ENCODE peak calls at places on chromosomes 7 and 10, in seven cellular contexts. D is stimulated activated CD8-positive, alpha-beta memory T cell treated with anti-CD3 and anti-CD28 coated beads, Interleukin-4, amount 100 ng/mL, for 1 hour; U is heart left ventricle; Z is chondrocyte; B is heart right ventricle; J is fibroblast of gingiva; S is GM10248. X is an unnamed sample.

GRCh38 chr10:114332301-114332797 is 72.0 kb downstream of the AFAP1L2 start:
- DNase-seq in S (no peak), U (no peak), J (no peak), Z (no peak), B (no peak), D (no peak), X (no peak)

GRCh38 chr7:101486764-101487458 is 124.2 kb downstream of the COL26A1 start:
- DNase-seq in U (no peak), J (no peak), B (no peak), S (no peak), Z (peak; percentile 94), D (no peak), X (no peak)

GRCh38 chr7:82164813-82165212 is 278.8 kb downstream of the CACNA2D1 start:
- DNase-seq in U (no peak), Z (no peak), B (no peak), S (no peak), D (no peak), J (peak; percentile 77), X (no peak)

GRCh38 chr10:45580371-45580770 is 92.2 kb downstream of the ZFAND4 start:
- DNase-seq in J (no peak), D (no peak), B (no peak), S (peak; percentile 40), U (no peak), Z (no peak), X (peak; percentile 51)

GRCh38 chr10:22475857-22476600 is 130.7 kb downstream of the SPAG6 start:
- DNase-seq in B (peak; percentile 21), S (peak; percentile 54), U (no peak), D (no peak), J (no peak), Z (no peak), X (no peak)

GRCh38 chr7:135575296-135575695 is 17.6 kb downstream of the NUP205 start:
- DNase-seq in Z (no peak), S (no peak), J (no peak), U (no peak), D (no peak), B (no peak), X (no peak)

GRCh38 chr10:103849880-103850571 is 5.3 kb downstream of the SH3PXD2A start:
- DNase-seq in S (no peak), J (peak; percentile 74), B (no peak), Z (no peak), D (no peak), U (no peak), X (no peak)

GRCh38 chr10:13890617-13891541 is 304.1 kb downstream of the PRPF18 start:
- DNase-seq in S (no peak), U (peak; percentile 61), B (no peak), Z (no peak), J (peak; percentile 43), D (no peak), X (no peak)

GRCh38 chr10:11488126-11488525 is 123.3 kb downstream of the USP6NL start:
- DNase-seq in J (peak; percentile 24), D (no peak), U (no peak), Z (no peak), S (no peak), B (no peak), X (no peak)

GRCh38 chr10:99619090-99619800 is 994 bp downstream of the SLC25A28 start:
- DNase-seq in S (peak; percentile 32), Z (no peak), B (no peak), U (no peak), J (no peak), D (no peak), X (no peak)

GRCh38 chr7:128034830-128035229 is 3.6 kb upstream of the LRRC4 start:
- DNase-seq in U (no peak), D (no peak), Z (no peak), B (no peak), S (no peak), J (no peak), X (no peak)

GRCh38 chr7:40015790-40016296 is 65.8 kb downstream of the CDK13 start:
- DNase-seq in Z (no peak), D (no peak), J (peak; percentile 26), B (no peak), S (peak; percentile 66), U (no peak), X (no peak)

GRCh38 chr10:47136866-47137265 is 163.1 kb upstream of the GDF10 start:
- DNase-seq in D (no peak), S (no peak), B (no peak), U (no peak), Z (no peak), J (no peak), X (no peak)

GRCh38 chr7:44062903-44063295 is 2.5 kb downstream of the PGAM2 start:
- DNase-seq in B (no peak), D (no peak), U (peak; percentile 46), J (no peak), Z (no peak), S (no peak), X (no peak)

GRCh38 chr10:99529483-99530107 is 3.1 kb upstream of the NKX2-3 start:
- DNase-seq in S (no peak), D (no peak), Z (no peak), J (no peak), U (no peak), B (no peak), X (peak; percentile 17)

GRCh38 chr7:135943266-135943889 is 33.8 kb downstream of the MTPN start:
- DNase-seq in Z (no peak), J (no peak), U (no peak), B (no peak), D (no peak), S (no peak), X (no peak)

GRCh38 chr10:3407208-3407607 is 234.6 kb upstream of the PITRM1 start:
- DNase-seq in Z (no peak), D (no peak), U (no peak), B (no peak), S (no peak), J (no peak), X (no peak)

GRCh38 chr7:100942038-100942774 is 7.1 kb upstream of the MUC3A start:
- DNase-seq in S (no peak), D (no peak), U (no peak), Z (no peak), J (no peak), B (no peak), X (no peak)

GRCh38 chr10:50577681-50578350 is 45.9 kb downstream of the SGMS1 start:
- DNase-seq in Z (no peak), J (peak; percentile 12), D (no peak), B (no peak), S (no peak), U (no peak), X (no peak)

GRCh38 chr10:6399241-6399701 is 180.8 kb downstream of the PRKCQ start:
- DNase-seq in J (peak; percentile 73), B (no peak), U (no peak), D (no peak), Z (no peak), S (no peak), X (no peak)

GRCh38 chr7:12222889-12223579 is 11.9 kb downstream of the TMEM106B start:
- DNase-seq in U (no peak), D (no peak), S (peak; percentile 5), J (no peak), Z (no peak), B (no peak), X (no peak)

GRCh38 chr7:106452031-106452851 is 167.5 kb upstream of the NAMPT start:
- DNase-seq in B (no peak), J (no peak), D (no peak), Z (no peak), S (no peak), U (no peak), X (no peak)

GRCh38 chr10:79113827-79114226 is 45.1 kb downstream of the ZMIZ1 start:
- DNase-seq in J (no peak), D (no peak), B (no peak), U (no peak), Z (no peak), S (no peak), X (no peak)

GRCh38 chr7:157432541-157432956 is 95.7 kb downstream of the DNAJB6 start:
- DNase-seq in B (no peak), Z (peak; percentile 81), S (no peak), U (no peak), D (no peak), J (peak; percentile 14), X (peak; percentile 94)

GRCh38 chr7:76048668-76048988 is 722 bp downstream of the MDH2 start:
- DNase-seq in U (no peak), J (no peak), B (no peak), S (peak; percentile 61), D (no peak), Z (no peak), X (peak; percentile 22)

GRCh38 chr7:37255327-37255944 is 193.2 kb downstream of the ELMO1 start:
- DNase-seq in U (no peak), B (no peak), J (no peak), S (no peak), Z (no peak), D (no peak), X (no peak)

GRCh38 chr10:49113741-49114141 is 1.6 kb downstream of the VSTM4 start:
- DNase-seq in D (no peak), B (no peak), S (no peak), J (no peak), Z (no peak), U (peak; percentile 16), X (no peak)

GRCh38 chr7:53110425-53110824 is 75.0 kb downstream of the POM121L12 start:
- DNase-seq in Z (no peak), J (no peak), S (no peak), U (no peak), B (no peak), D (no peak), X (no peak)

GRCh38 chr7:44883961-44884360 is 1.4 kb downstream of the PURB start:
- DNase-seq in B (no peak), S (no peak), Z (no peak), J (no peak), D (no peak), U (no peak), X (no peak)

GRCh38 chr7:107815254-107815882 is 12.3 kb upstream of the SLC26A3 start:
- DNase-seq in U (no peak), Z (no peak), B (no peak), J (no peak), S (peak; percentile 16), D (no peak), X (no peak)

GRCh38 chr10:127408733-127409132 is 140.4 kb upstream of the NPS start:
- DNase-seq in D (no peak), U (no peak), B (no peak), Z (no peak), S (no peak), J (peak; percentile 90), X (no peak)

GRCh38 chr10:59107147-59107546 is 69.3 kb upstream of the PHYHIPL start:
- DNase-seq in Z (no peak), U (no peak), J (no peak), D (no peak), S (no peak), B (no peak), X (no peak)